ENCODE peak calls at places on chromosomes 13 and 19, in six cellular contexts. Z is adrenal gland, Y is heart left ventricle, P is AG04450, D is gastrocnemius medialis, I is psoas muscle. X is an unnamed sample. For H3K9me3, the result is how much of the 10 kb centered on the place peaks cover.

GRCh38 chr13:110915874-110916670 is 1.2 kb upstream of the ANKRD10 start:
- DNase-seq in Z (no peak), D (no peak), P (no peak), I (no peak), Y (no peak), X (no peak)

GRCh38 chr19:40605201-40605971 is 4.2 kb downstream of the LTBP4 start:
- DNase-seq in Z (peak), D (peak), I (peak), Y (peak), P (no peak), X (no peak)

GRCh38 chr13:78603240-78603947 is at the start of gene POU4F1:
- DNase-seq in P (no peak), Z (no peak), D (no peak), Y (no peak), I (peak), X (no peak)

GRCh38 chr13:44801990-44802389 is 187.3 kb downstream of the NUFIP1 start:
- DNase-seq in I (no peak), Y (no peak), P (peak), Z (no peak), D (no peak), X (no peak)

GRCh38 chr13:61880576-61881283 is 465.1 kb upstream of the PCDH20 start:
- DNase-seq in Z (no peak), P (no peak), I (no peak), Y (no peak), D (no peak), X (no peak)

GRCh38 chr13:77781804-77782203 is 84.3 kb downstream of the SLAIN1 start:
- DNase-seq in Y (no peak), I (no peak), D (no peak), P (no peak), Z (no peak), X (no peak)

GRCh38 chr13:23865898-23866297 is 23.3 kb downstream of the MIPEP start:
- DNase-seq in P (no peak), I (no peak), Z (no peak), Y (no peak), D (no peak), X (no peak)

GRCh38 chr13:43077906-43078305 is 54.5 kb downstream of the DNAJC15 start:
- DNase-seq in Y (no peak), Z (no peak), P (no peak), D (no peak), I (no peak), X (no peak)

GRCh38 chr13:99686157-99686572 is 184.9 kb downstream of the TM9SF2 start:
- DNase-seq in P (no peak), Z (peak), I (no peak), D (no peak), Y (no peak), X (peak)

GRCh38 chr13:109665781-109666249 is 120.6 kb downstream of the IRS2 start:
- DNase-seq in Z (no peak), I (no peak), P (no peak), D (no peak), Y (no peak), X (no peak)

GRCh38 chr19:58550362-58551122 is 4.4 kb downstream of the CHMP2A start:
- DNase-seq in Y (no peak), I (no peak), P (no peak), D (no peak), Z (no peak), X (no peak)

GRCh38 chr19:49929611-49930482 is 543 bp upstream of the NUP62 start:
- DNase-seq in D (peak), Y (peak), I (peak), Z (peak), P (peak), X (peak)

GRCh38 chr19:58553799-58554493 is 959 bp downstream of the CHMP2A start:
- DNase-seq in I (peak), P (no peak), D (no peak), Z (peak), Y (no peak), X (no peak)

GRCh38 chr13:71408416-71408815 is 458.6 kb downstream of the DACH1 start:
- DNase-seq in P (no peak), Z (no peak), D (no peak), I (no peak), Y (no peak), X (no peak)

GRCh38 chr13:25752957-25753540 is 298.8 kb downstream of the SHISA2 start:
- DNase-seq in P (peak), Z (peak), Y (no peak), D (no peak), I (peak), X (peak)

GRCh38 chr13:44573790-44574465 is 2.2 kb downstream of the TSC22D1 start:
- DNase-seq in P (no peak), Z (no peak), I (peak), Y (no peak), D (peak), X (no peak)

GRCh38 chr19:42596391-42597071 is 1.8 kb upstream of the CEACAM8 start:
- DNase-seq in P (no peak), Y (peak), I (no peak), D (no peak), Z (peak), X (no peak)

GRCh38 chr19:23403581-23404324 is 8.5 kb upstream of the ZNF91 start:
- DNase-seq in Z (no peak), P (no peak), D (no peak), I (no peak), Y (no peak), X (no peak)

GRCh38 chr13:40043759-40044158 is 388.3 kb downstream of the COG6 start:
- DNase-seq in P (no peak), Y (no peak), I (no peak), D (no peak), Z (no peak), X (no peak)

GRCh38 chr13:103788061-103788652 is 721.9 kb upstream of the SLC10A2 start:
- DNase-seq in P (no peak), Y (no peak), D (no peak), Z (no peak), I (no peak), X (no peak)

GRCh38 chr19:56751078-56751489 is 79.5 kb upstream of the ZNF835 start:
- DNase-seq in I (no peak), P (no peak), Z (peak), Y (no peak), D (no peak), X (no peak)
- H3K9me3 ChIP-seq in I (under half), P (under half), Z (under half), Y (under half), D (under half), X (under half)

DNA sequence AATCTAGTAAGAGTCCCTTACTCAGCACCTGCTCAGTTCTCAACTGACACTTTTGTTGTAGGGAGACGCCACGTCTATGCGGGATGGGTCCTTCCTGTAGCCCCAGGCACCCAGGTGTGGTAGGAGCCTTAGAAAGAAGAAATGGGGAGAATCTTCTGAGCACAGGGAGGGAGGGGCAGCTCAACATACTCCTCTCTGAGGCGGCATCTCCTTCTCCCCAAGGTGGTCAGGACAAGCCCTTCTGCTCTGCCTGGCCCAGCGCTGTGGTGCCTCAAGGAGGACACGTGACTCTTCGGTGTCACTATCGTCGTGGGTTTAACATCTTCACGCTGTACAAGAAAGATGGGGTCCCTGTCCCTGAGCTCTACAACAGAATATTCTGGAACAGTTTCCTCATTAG is 1.2 kb downstream of the KIR2DL4 start:
- DNase-seq in Z (no peak), I (no peak), Y (no peak), P (no peak), D (no peak), X (no peak)
- H3K9me3 ChIP-seq in Z (under half), I (under half), Y (under half), P (half or more), D (under half), X (under half)

GRCh38 chr19:9608912-9609311 is 12.1 kb downstream of the ZNF561 start:
- DNase-seq in Y (no peak), I (no peak), P (no peak), D (no peak), Z (no peak), X (no peak)
- H3K9me3 ChIP-seq in Y (half or more), I (half or more), P (under half), D (under half), Z (under half), X (half or more)

GRCh38 chr19:9757544-9758501 is 10.7 kb downstream of the ZNF846 start:
- DNase-seq in Y (no peak), D (no peak), P (no peak), I (no peak), Z (no peak), X (no peak)
- H3K9me3 ChIP-seq in Y (half or more), D (under half), P (under half), I (under half), Z (under half), X (under half)

GRCh38 chr13:36848228-36848982 is 29.4 kb downstream of the RFXAP start:
- DNase-seq in I (no peak), Z (no peak), D (no peak), Y (no peak), P (no peak), X (no peak)

GRCh38 chr13:36850790-36851438 is 31.9 kb downstream of the RFXAP start:
- DNase-seq in P (no peak), Z (no peak), I (no peak), D (no peak), Y (no peak), X (no peak)

GRCh38 chr13:36847541-36848045 is 28.6 kb downstream of the RFXAP start:
- DNase-seq in D (no peak), Z (no peak), P (no peak), Y (no peak), I (no peak), X (no peak)
- H3K9me3 ChIP-seq in D (under half), Z (under half), P (under half), Y (under half), I (under half), X (under half)

X was measured in right atrium auricular region.